ENCODE peak calls at places on chromosomes 16 and 17, in seven cellular contexts. V is GM12878, R is AG04450, S is breast epithelium, W is fibroblast of lung, P is heart left ventricle, C is foreskin fibroblast. A is an unnamed sample.

GRCh38 chr17:2929881-2930533 is 133.4 kb downstream of the OR1D5 start:
- DNase-seq in V (no peak), R (no peak), S (no peak), W (peak), P (no peak), C (no peak), A (no peak)

GRCh38 chr17:38600416-38600815 is 5.3 kb downstream of the SRCIN1 start:
- DNase-seq in V (no peak), R (no peak), S (no peak), W (no peak), P (no peak), C (no peak), A (no peak)

GRCh38 chr17:64146418-64147109 is 16.6 kb upstream of the ERN1 start:
- DNase-seq in V (no peak), R (no peak), S (peak), W (peak), P (peak), C (no peak), A (no peak)

GRCh38 chr16:65524231-65524630 is 402.4 kb upstream of the CDH11 start:
- DNase-seq in V (no peak), R (no peak), S (no peak), W (no peak), P (no peak), C (no peak), A (no peak)

GRCh38 chr17:42163113-42163512 is 8.3 kb upstream of the RAB5C start:
- DNase-seq in V (no peak), R (no peak), S (no peak), W (no peak), P (no peak), C (no peak), A (no peak)

GRCh38 chr16:72255785-72256184 is 83.8 kb upstream of the PMFBP1 start:
- DNase-seq in V (no peak), R (no peak), S (no peak), W (peak), P (no peak), C (peak), A (no peak)

GRCh38 chr17:57875109-57876022 is 25.5 kb upstream of the MRPS23 start:
- DNase-seq in V (no peak), R (peak), S (peak), W (peak), P (peak), C (peak), A (no peak)

GRCh38 chr16:23858496-23859062 is 22.8 kb downstream of the PRKCB start:
- DNase-seq in V (no peak), R (no peak), S (no peak), W (no peak), P (no peak), C (no peak), A (no peak)

GRCh38 chr17:66655461-66655860 is 179.5 kb upstream of the CACNG5 start:
- DNase-seq in V (no peak), R (no peak), S (no peak), W (no peak), P (no peak), C (no peak), A (no peak)

GRCh38 chr17:30396129-30396528 is 17.4 kb downstream of the CPD start:
- DNase-seq in V (no peak), R (no peak), S (no peak), W (no peak), P (no peak), C (no peak), A (no peak)

GRCh38 chr17:77785526-77785925 is 173.0 kb upstream of the TNRC6C start:
- DNase-seq in V (no peak), R (no peak), S (no peak), W (no peak), P (peak), C (no peak), A (no peak)

GRCh38 chr16:2447920-2448583 is 11.9 kb upstream of the TEDC2 start:
- DNase-seq in V (no peak), R (no peak), S (no peak), W (no peak), P (no peak), C (no peak), A (no peak)

GRCh38 chr16:3074860-3075545 is 9.6 kb downstream of the IL32 start:
- DNase-seq in V (peak), R (no peak), S (no peak), W (no peak), P (peak), C (no peak), A (peak)

GRCh38 chr17:63419949-63420867 is 25.9 kb downstream of the CYB561 start:
- DNase-seq in V (no peak), R (no peak), S (no peak), W (no peak), P (no peak), C (no peak), A (no peak)

GRCh38 chr16:66389256-66390175 is 23.0 kb downstream of the CDH5 start:
- DNase-seq in V (no peak), R (no peak), S (no peak), W (no peak), P (no peak), C (no peak), A (no peak)

GRCh38 chr17:74862108-74862901 is 2.6 kb upstream of the GRIN2C start:
- DNase-seq in V (no peak), R (no peak), S (peak), W (no peak), P (peak), C (no peak), A (no peak)

GRCh38 chr17:6254036-6254435 is 180.9 kb downstream of the AIPL1 start:
- DNase-seq in V (no peak), R (no peak), S (no peak), W (peak), P (no peak), C (peak), A (no peak)

GRCh38 chr17:27545562-27546229 is 85.3 kb upstream of the LGALS9 start:
- DNase-seq in V (no peak), R (no peak), S (no peak), W (peak), P (no peak), C (no peak), A (no peak)

GRCh38 chr17:27549251-27549919 is 81.6 kb upstream of the LGALS9 start:
- DNase-seq in V (no peak), R (no peak), S (no peak), W (no peak), P (peak), C (no peak), A (no peak)

GRCh38 chr17:27546624-27547300 is 84.2 kb upstream of the LGALS9 start:
- DNase-seq in V (peak), R (no peak), S (no peak), W (peak), P (no peak), C (no peak), A (no peak)

GRCh38 chr17:27548369-27548768 is 82.6 kb upstream of the LGALS9 start:
- DNase-seq in V (no peak), R (no peak), S (no peak), W (no peak), P (no peak), C (no peak), A (no peak)

DNA sequence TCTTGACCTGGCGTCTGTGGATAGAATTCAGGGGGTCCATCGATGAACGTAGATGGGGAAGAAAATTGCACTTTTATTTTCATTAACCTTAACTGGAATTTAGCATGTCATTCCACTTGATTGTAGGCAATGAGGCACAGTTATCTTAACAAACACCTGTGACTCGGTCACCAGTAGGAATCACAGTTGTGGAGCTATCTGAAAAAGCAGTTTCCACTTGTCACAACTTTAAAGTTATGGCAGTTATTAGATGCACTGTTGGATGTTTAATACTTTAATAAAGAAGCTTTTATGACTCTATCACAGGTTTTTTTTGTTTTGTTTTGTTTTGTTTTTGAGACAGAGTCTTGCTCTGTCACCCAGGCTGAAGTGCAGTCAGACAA is 83.7 kb upstream of the LGALS9 start:
- DNase-seq in V (no peak), R (no peak), S (no peak), W (no peak), P (no peak), C (no peak), A (no peak)
- H3K4me3 ChIP-seq in V (no peak), R (no peak), S (no peak), W (no peak), P (no peak), C (no peak), A (no peak)

DNA sequence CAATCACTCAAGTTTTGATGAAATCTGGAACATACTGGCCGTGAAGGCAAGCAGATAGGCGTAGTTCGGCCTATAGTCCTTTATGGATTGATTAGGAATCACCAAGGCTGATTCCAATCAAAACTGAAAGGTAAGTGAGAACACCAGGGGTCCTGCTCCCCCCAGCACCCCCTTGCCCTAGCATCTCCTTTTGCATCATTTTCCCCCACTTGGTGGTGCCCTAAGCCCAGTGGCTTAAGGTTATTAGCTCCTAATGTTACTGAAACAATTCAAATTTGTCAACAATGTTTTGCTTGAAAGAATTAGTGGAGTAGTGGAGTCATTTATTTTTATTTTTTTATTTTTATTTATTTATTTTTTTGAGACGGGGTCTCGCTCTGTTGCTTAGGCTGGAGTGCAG is 4.9 kb downstream of the SLFN14 start:
- DNase-seq in V (no peak), R (no peak), S (no peak), W (no peak), P (no peak), C (no peak), A (no peak)
- TF ChIP-seq CTCF in V (peak), R (peak), S (no peak), W (peak), P (no peak), C (peak), A (peak)

GRCh38 chr17:48606892-48607241 is 2.1 kb upstream of the HOXB6 start:
- DNase-seq in V (no peak), R (no peak), S (no peak), W (no peak), P (no peak), C (no peak), A (no peak)

GRCh38 chr17:48610282-48611211 is at the start of gene HOXB7:
- DNase-seq in V (no peak), R (no peak), S (no peak), W (no peak), P (peak), C (no peak), A (no peak)

GRCh38 chr17:48608921-48609505 is 1.8 kb downstream of the HOXB7 start:
- DNase-seq in V (no peak), R (no peak), S (no peak), W (no peak), P (no peak), C (no peak), A (no peak)

GRCh38 chr17:48609754-48610281 is 999 bp downstream of the HOXB7 start:
- DNase-seq in V (no peak), R (no peak), S (no peak), W (no peak), P (no peak), C (no peak), A (no peak)

GRCh38 chr17:48608494-48608834 is 2.4 kb downstream of the HOXB7 start:
- DNase-seq in V (no peak), R (no peak), S (no peak), W (no peak), P (no peak), C (no peak), A (no peak)
- H3K4me3 ChIP-seq in V (no peak), R (no peak), S (no peak), W (no peak), P (no peak), C (no peak), A (no peak)

GRCh38 chr16:21984062-21984461 is 16.9 kb downstream of the PDZD9 start:
- DNase-seq in V (no peak), R (no peak), S (no peak), W (no peak), P (no peak), C (no peak), A (no peak)

GRCh38 chr16:21985524-21985923 is 15.4 kb downstream of the PDZD9 start:
- DNase-seq in V (no peak), R (no peak), S (no peak), W (no peak), P (no peak), C (no peak), A (no peak)

GRCh38 chr16:21980032-21980431 is 20.9 kb downstream of the PDZD9 start:
- DNase-seq in V (no peak), R (no peak), S (no peak), W (no peak), P (no peak), C (no peak), A (no peak)

GRCh38 chr16:21986692-21987246 is 14.1 kb downstream of the PDZD9 start:
- DNase-seq in V (no peak), R (no peak), S (no peak), W (no peak), P (no peak), C (no peak), A (no peak)

GRCh38 chr16:21982108-21982507 is 18.8 kb downstream of the PDZD9 start:
- DNase-seq in V (no peak), R (no peak), S (no peak), W (no peak), P (no peak), C (no peak), A (no peak)
- TF ChIP-seq CTCF in V (no peak), R (no peak), S (no peak), W (no peak), P (no peak), C (no peak), A (no peak)

A was measured in GM12864.